ENCODE peak calls at places on chromosomes 13 and 19, in seven cellular contexts. J is ovary; N is Panc1; O is IMR-90; W is CD8-positive, alpha-beta memory T cell; M is psoas muscle; Q is pancreas. P is an unnamed sample.

GRCh38 chr19:38769635-38770211 is 3.6 kb downstream of the LGALS7 start:
- DNase-seq in W (peak; percentile 92), Q (peak; percentile 93), N (no peak), M (peak; percentile 93), O (peak; percentile 38), J (peak; percentile 90), P (peak; percentile 94)

GRCh38 chr13:88919970-88920628 is 1248.9 kb downstream of the SLITRK5 start:
- DNase-seq in N (no peak), M (no peak), Q (no peak), O (no peak), J (no peak), W (no peak), P (no peak)

GRCh38 chr19:1136201-1136600 is 32.4 kb downstream of the GPX4 start:
- DNase-seq in Q (no peak), N (no peak), O (no peak), W (no peak), M (no peak), J (no peak), P (no peak)

GRCh38 chr13:22837980-22838615 is 342.7 kb upstream of the SGCG start:
- DNase-seq in W (no peak), M (no peak), Q (no peak), O (no peak), J (no peak), N (no peak), P (no peak)

GRCh38 chr19:54165222-54165621 is 5.7 kb upstream of the LENG1 start:
- DNase-seq in Q (no peak), M (no peak), W (no peak), N (no peak), J (no peak), O (no peak), P (no peak)

GRCh38 chr19:49847731-49848696 is 2.9 kb upstream of the PTOV1 start:
- DNase-seq in M (no peak), J (no peak), N (no peak), Q (no peak), O (peak; percentile 91), W (no peak), P (no peak)

GRCh38 chr19:56350416-56351045 is 35.9 kb upstream of the ZSCAN5A start:
- DNase-seq in O (peak; percentile 41), N (peak; percentile 45), M (no peak), J (no peak), Q (no peak), W (no peak), P (no peak)

GRCh38 chr19:5023128-5023571 is 54.2 kb downstream of the KDM4B start:
- DNase-seq in M (peak; percentile 67), W (no peak), O (no peak), Q (no peak), J (peak; percentile 71), N (no peak), P (no peak)

GRCh38 chr19:36489920-36490415 is 607 bp upstream of the ZNF566 start:
- DNase-seq in M (peak; percentile 81), J (peak; percentile 81), O (peak; percentile 95), W (peak; percentile 58), Q (no peak), N (peak; percentile 83), P (peak; percentile 86)

GRCh38 chr13:26007774-26008173 is 44.0 kb downstream of the SHISA2 start:
- DNase-seq in N (no peak), O (no peak), Q (no peak), J (no peak), W (no peak), M (no peak), P (no peak)

GRCh38 chr19:56098731-56099577 is 22.1 kb downstream of the ZNF787 start:
- DNase-seq in W (no peak), N (no peak), M (no peak), O (no peak), J (no peak), Q (no peak), P (no peak)

GRCh38 chr13:105153626-105154025 is 1381.8 kb downstream of the EFNB2 start:
- DNase-seq in N (no peak), J (no peak), Q (no peak), O (peak; percentile 20), W (no peak), M (no peak), P (no peak)

GRCh38 chr13:103272770-103273169 is 206.6 kb upstream of the SLC10A2 start:
- DNase-seq in O (peak; percentile 4), Q (no peak), J (no peak), N (no peak), M (no peak), W (no peak), P (no peak)

GRCh38 chr13:93290503-93290902 is 63.9 kb downstream of the GPC6 start:
- DNase-seq in M (no peak), N (no peak), J (no peak), W (no peak), Q (no peak), O (peak; percentile 46), P (no peak)

GRCh38 chr13:93293716-93294115 is 67.1 kb downstream of the GPC6 start:
- DNase-seq in W (no peak), J (no peak), M (no peak), N (no peak), Q (no peak), O (no peak), P (no peak)

GRCh38 chr13:93289047-93289446 is 62.4 kb downstream of the GPC6 start:
- DNase-seq in Q (no peak), M (no peak), W (no peak), O (peak; percentile 8), N (no peak), J (no peak), P (no peak)

GRCh38 chr13:93286047-93286446 is 59.4 kb downstream of the GPC6 start:
- DNase-seq in W (no peak), N (no peak), M (no peak), J (no peak), O (no peak), Q (no peak), P (no peak)

DNA sequence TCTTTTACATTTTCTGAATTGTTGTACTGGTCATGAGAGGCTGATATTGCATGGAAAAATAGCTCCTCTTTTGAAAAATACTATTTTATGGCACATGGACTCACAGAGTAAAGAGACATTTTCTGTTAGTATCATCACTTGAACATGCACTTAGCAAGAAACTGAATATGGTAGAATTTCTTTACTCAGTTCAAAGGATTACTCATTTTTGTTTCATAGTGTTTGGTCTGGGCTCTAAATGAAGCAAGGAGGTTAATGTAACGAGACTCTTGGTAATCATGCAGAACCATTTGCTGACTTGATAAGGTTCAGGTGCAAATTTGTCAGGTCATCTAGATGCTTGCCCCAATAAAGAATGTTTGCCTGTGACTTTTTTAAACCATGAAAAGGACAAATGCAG is 63.2 kb downstream of the GPC6 start:
- DNase-seq in J (no peak), O (no peak), W (no peak), Q (no peak), M (no peak), N (no peak), P (no peak)
- H3K27ac ChIP-seq in J (no peak overlapping the region), O (no peak overlapping the region), W (no peak overlapping the region), Q (no peak overlapping the region), M (no peak overlapping the region), N (no peak overlapping the region), P (no peak overlapping the region)

DNA sequence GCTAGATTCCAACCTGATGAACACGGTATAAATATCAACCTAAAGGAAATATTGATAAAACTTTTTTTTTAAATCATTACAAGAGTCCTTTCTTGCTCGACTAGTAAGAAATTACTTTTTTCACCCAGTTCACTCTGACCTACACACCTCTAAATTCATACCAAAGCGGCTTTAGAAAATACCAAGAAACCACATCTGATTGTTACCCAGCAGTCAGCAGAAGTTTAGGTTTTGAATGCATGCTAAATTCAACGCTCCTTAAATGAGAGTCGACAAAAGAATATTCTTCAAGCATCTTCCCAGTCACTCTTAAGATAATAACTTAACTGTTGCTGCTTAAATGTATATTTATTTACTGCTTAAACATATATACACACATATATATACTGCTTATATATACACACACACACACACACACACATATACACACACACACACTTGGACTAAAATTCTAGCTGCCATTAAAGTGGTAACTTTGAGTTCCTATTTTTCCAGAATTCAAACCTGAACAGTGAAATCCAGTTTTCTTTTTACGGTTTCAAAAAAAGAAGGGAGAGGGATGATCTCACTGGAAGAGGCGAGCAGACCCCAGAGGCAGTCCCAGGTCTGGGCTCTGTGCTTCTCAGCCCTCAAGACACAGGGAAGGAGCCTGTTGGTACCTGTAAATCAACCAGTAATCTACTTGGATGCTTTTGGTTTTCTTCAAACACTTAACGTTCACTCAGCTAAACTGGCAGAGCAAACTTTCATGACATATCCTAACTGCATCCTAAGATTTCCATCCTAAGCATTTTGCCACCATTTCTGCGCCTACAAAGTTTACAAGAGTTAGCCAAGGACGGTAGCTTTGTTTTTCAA is 1.7 kb downstream of the STK24 start:
- DNase-seq in J (no peak), N (no peak), M (no peak), W (no peak), Q (no peak), O (no peak), P (no peak)
- H3K4me1 ChIP-seq in J (peaks cover 14% of the 10 kb centered on the region), N (peaks cover 41% of the 10 kb centered on the region), M (peaks cover 49% of the 10 kb centered on the region), W (peaks cover 50% of the 10 kb centered on the region), Q (peaks cover 46% of the 10 kb centered on the region), O (peaks cover 12% of the 10 kb centered on the region), P (no peaks in the 10 kb centered on the region)

GRCh38 chr13:50845211-50845610 is 1.7 kb upstream of the DLEU7 start:
- DNase-seq in W (no peak), N (no peak), Q (no peak), M (no peak), O (no peak), J (no peak), P (no peak)
- H3K4me3 ChIP-seq in W (no peak overlapping the region), N (no peak overlapping the region), Q (no peak overlapping the region), M (no peak overlapping the region), O (no peak overlapping the region), J (no peak overlapping the region), P (no peak overlapping the region)

GRCh38 chr19:48796468-48797083 is 14.3 kb downstream of the BCAT2 start:
- DNase-seq in Q (no peak), O (no peak), J (peak; percentile 60), M (no peak), N (no peak), W (no peak), P (no peak)

GRCh38 chr19:48795855-48796142 is 15.0 kb downstream of the BCAT2 start:
- DNase-seq in J (peak; percentile 79), Q (no peak), M (peak; percentile 80), N (no peak), W (no peak), O (no peak), P (peak; percentile 83)

GRCh38 chr19:48793271-48793670 is 17.6 kb downstream of the BCAT2 start:
- DNase-seq in O (no peak), N (no peak), W (no peak), M (no peak), J (no peak), Q (no peak), P (no peak)

GRCh38 chr19:48795055-48795854 is 15.6 kb downstream of the BCAT2 start:
- DNase-seq in M (peak; percentile 95), J (peak; percentile 93), O (peak; percentile 92), N (peak; percentile 62), W (peak; percentile 71), Q (peak; percentile 90), P (peak; percentile 96)

GRCh38 chr19:48794291-48794690 is 16.5 kb downstream of the BCAT2 start:
- DNase-seq in W (no peak), N (no peak), O (no peak), J (no peak), M (no peak), Q (no peak), P (no peak)
- H3K27ac ChIP-seq in W (no peak overlapping the region), N (no peak overlapping the region), O (no peak overlapping the region), J (peak overlapping the region; percentile 85), M (peak overlapping the region; percentile 84), Q (no peak overlapping the region), P (no peak overlapping the region)

DNA sequence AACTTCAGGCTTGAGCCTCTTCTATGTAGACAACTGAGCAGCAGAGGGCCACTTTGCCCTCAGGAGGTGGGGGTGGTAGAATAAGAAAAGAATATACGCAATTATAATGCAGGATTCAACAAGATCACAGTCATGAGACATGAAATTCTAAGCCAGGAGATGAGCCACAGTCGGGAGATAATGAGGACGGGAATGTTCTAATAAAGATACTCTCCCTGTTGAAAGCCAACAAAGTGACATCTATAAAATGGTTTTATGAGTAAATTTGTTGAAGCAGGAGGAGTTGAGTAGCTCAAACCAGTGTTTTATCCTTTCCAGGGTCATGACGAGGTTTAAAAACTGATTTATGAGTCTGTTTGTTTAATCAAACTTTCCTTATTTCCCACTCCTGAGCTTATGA is 152.0 kb upstream of the SERP2 start:
- DNase-seq in M (no peak), J (no peak), Q (no peak), O (no peak), W (no peak), N (no peak), P (no peak)
- H3K4me1 ChIP-seq in M (peaks cover 38% of the 10 kb centered on the region), J (peaks cover 11% of the 10 kb centered on the region), Q (peaks cover 25% of the 10 kb centered on the region), O (peaks cover 8% of the 10 kb centered on the region), W (no peaks in the 10 kb centered on the region), N (no peaks in the 10 kb centered on the region), P (peaks cover 3% of the 10 kb centered on the region)